ENCODE peak calls at places on chromosomes 13 and 19, in eight cellular contexts. One of them, this sample, is unnamed.

GRCh38 chr13:34044660-34045080 is 226.7 kb downstream of the RFC3 start:
- DNase-seq in activated naive CD4-positive, alpha-beta T cell treated with Interleukin-2 at 50 U/mL for 16 hours: no peak
- DNase-seq in posterior cingulate gyrus: no peak
- DNase-seq in breast epithelium: no peak
- DNase-seq in NCI-H1417: no peak
- DNase-seq in central memory CD4-positive, alpha-beta T cell: no peak
- DNase-seq in AG04450: peak
- DNase-seq in left cardiac atrium: no peak
- DNase-seq in this sample: no peak

GRCh38 chr13:27728271-27728670 is 64.0 kb upstream of the GSX1 start:
- DNase-seq in activated naive CD4-positive, alpha-beta T cell treated with Interleukin-2 at 50 U/mL for 16 hours: no peak
- DNase-seq in posterior cingulate gyrus: no peak
- DNase-seq in breast epithelium: no peak
- DNase-seq in NCI-H1417: no peak
- DNase-seq in central memory CD4-positive, alpha-beta T cell: no peak
- DNase-seq in AG04450: no peak
- DNase-seq in left cardiac atrium: no peak
- DNase-seq in this sample: no peak

GRCh38 chr19:29596885-29597525 is 9.1 kb upstream of the POP4 start:
- DNase-seq in activated naive CD4-positive, alpha-beta T cell treated with Interleukin-2 at 50 U/mL for 16 hours: no peak
- DNase-seq in posterior cingulate gyrus: no peak
- DNase-seq in breast epithelium: no peak
- DNase-seq in NCI-H1417: peak
- DNase-seq in central memory CD4-positive, alpha-beta T cell: no peak
- DNase-seq in AG04450: peak
- DNase-seq in left cardiac atrium: no peak
- DNase-seq in this sample: no peak

GRCh38 chr19:49363265-49364082 is at the start of gene DKKL1:
- DNase-seq in activated naive CD4-positive, alpha-beta T cell treated with Interleukin-2 at 50 U/mL for 16 hours: peak
- DNase-seq in posterior cingulate gyrus: no peak
- DNase-seq in breast epithelium: peak
- DNase-seq in NCI-H1417: no peak
- DNase-seq in central memory CD4-positive, alpha-beta T cell: peak
- DNase-seq in AG04450: peak
- DNase-seq in left cardiac atrium: peak
- DNase-seq in this sample: peak

GRCh38 chr19:15378529-15379082 is 981 bp downstream of the AKAP8 start:
- DNase-seq in activated naive CD4-positive, alpha-beta T cell treated with Interleukin-2 at 50 U/mL for 16 hours: peak
- DNase-seq in posterior cingulate gyrus: no peak
- DNase-seq in breast epithelium: no peak
- DNase-seq in NCI-H1417: peak
- DNase-seq in central memory CD4-positive, alpha-beta T cell: peak
- DNase-seq in AG04450: no peak
- DNase-seq in left cardiac atrium: no peak
- DNase-seq in this sample: peak

GRCh38 chr13:21022056-21022693 is 39.2 kb downstream of the LATS2 start:
- DNase-seq in activated naive CD4-positive, alpha-beta T cell treated with Interleukin-2 at 50 U/mL for 16 hours: no peak
- DNase-seq in posterior cingulate gyrus: no peak
- DNase-seq in breast epithelium: no peak
- DNase-seq in NCI-H1417: no peak
- DNase-seq in central memory CD4-positive, alpha-beta T cell: no peak
- DNase-seq in AG04450: no peak
- DNase-seq in left cardiac atrium: no peak
- DNase-seq in this sample: no peak

GRCh38 chr13:62309904-62310303 is 894.3 kb upstream of the PCDH20 start:
- DNase-seq in activated naive CD4-positive, alpha-beta T cell treated with Interleukin-2 at 50 U/mL for 16 hours: no peak
- DNase-seq in posterior cingulate gyrus: no peak
- DNase-seq in breast epithelium: no peak
- DNase-seq in NCI-H1417: peak
- DNase-seq in central memory CD4-positive, alpha-beta T cell: no peak
- DNase-seq in AG04450: no peak
- DNase-seq in left cardiac atrium: no peak
- DNase-seq in this sample: no peak

GRCh38 chr13:110650436-110650835 is 35.1 kb downstream of the NAXD start:
- DNase-seq in activated naive CD4-positive, alpha-beta T cell treated with Interleukin-2 at 50 U/mL for 16 hours: no peak
- DNase-seq in posterior cingulate gyrus: no peak
- DNase-seq in breast epithelium: no peak
- DNase-seq in NCI-H1417: no peak
- DNase-seq in central memory CD4-positive, alpha-beta T cell: no peak
- DNase-seq in AG04450: no peak
- DNase-seq in left cardiac atrium: peak
- DNase-seq in this sample: no peak

GRCh38 chr13:37106642-37107041 is 1.2 kb upstream of the CSNK1A1L start:
- DNase-seq in activated naive CD4-positive, alpha-beta T cell treated with Interleukin-2 at 50 U/mL for 16 hours: no peak
- DNase-seq in posterior cingulate gyrus: no peak
- DNase-seq in breast epithelium: no peak
- DNase-seq in NCI-H1417: no peak
- DNase-seq in central memory CD4-positive, alpha-beta T cell: no peak
- DNase-seq in AG04450: no peak
- DNase-seq in left cardiac atrium: no peak
- DNase-seq in this sample: no peak

GRCh38 chr13:52925775-52926285 is 77.4 kb upstream of the PCDH8 start:
- DNase-seq in activated naive CD4-positive, alpha-beta T cell treated with Interleukin-2 at 50 U/mL for 16 hours: no peak
- DNase-seq in posterior cingulate gyrus: no peak
- DNase-seq in breast epithelium: no peak
- DNase-seq in NCI-H1417: peak
- DNase-seq in central memory CD4-positive, alpha-beta T cell: no peak
- DNase-seq in AG04450: no peak
- DNase-seq in left cardiac atrium: peak
- DNase-seq in this sample: no peak

GRCh38 chr13:110809871-110810486 is 96.5 kb downstream of the ING1 start:
- DNase-seq in activated naive CD4-positive, alpha-beta T cell treated with Interleukin-2 at 50 U/mL for 16 hours: no peak
- DNase-seq in posterior cingulate gyrus: no peak
- DNase-seq in breast epithelium: no peak
- DNase-seq in NCI-H1417: no peak
- DNase-seq in central memory CD4-positive, alpha-beta T cell: no peak
- DNase-seq in AG04450: no peak
- DNase-seq in left cardiac atrium: no peak
- DNase-seq in this sample: no peak

GRCh38 chr13:113445791-113446487 is 7.3 kb downstream of the ADPRHL1 start:
- DNase-seq in activated naive CD4-positive, alpha-beta T cell treated with Interleukin-2 at 50 U/mL for 16 hours: no peak
- DNase-seq in posterior cingulate gyrus: no peak
- DNase-seq in breast epithelium: peak
- DNase-seq in NCI-H1417: peak
- DNase-seq in central memory CD4-positive, alpha-beta T cell: no peak
- DNase-seq in AG04450: no peak
- DNase-seq in left cardiac atrium: no peak
- DNase-seq in this sample: no peak

GRCh38 chr13:51298812-51299211 is 40.7 kb upstream of the SERPINE3 start:
- DNase-seq in activated naive CD4-positive, alpha-beta T cell treated with Interleukin-2 at 50 U/mL for 16 hours: no peak
- DNase-seq in posterior cingulate gyrus: no peak
- DNase-seq in breast epithelium: no peak
- DNase-seq in NCI-H1417: no peak
- DNase-seq in central memory CD4-positive, alpha-beta T cell: no peak
- DNase-seq in AG04450: no peak
- DNase-seq in left cardiac atrium: no peak
- DNase-seq in this sample: no peak

GRCh38 chr13:31477961-31478360 is 261.4 kb upstream of the RXFP2 start:
- DNase-seq in activated naive CD4-positive, alpha-beta T cell treated with Interleukin-2 at 50 U/mL for 16 hours: no peak
- DNase-seq in posterior cingulate gyrus: no peak
- DNase-seq in breast epithelium: no peak
- DNase-seq in NCI-H1417: no peak
- DNase-seq in central memory CD4-positive, alpha-beta T cell: no peak
- DNase-seq in AG04450: no peak
- DNase-seq in left cardiac atrium: no peak
- DNase-seq in this sample: no peak

GRCh38 chr13:110351636-110352420 is 44.7 kb downstream of the COL4A2 start:
- DNase-seq in activated naive CD4-positive, alpha-beta T cell treated with Interleukin-2 at 50 U/mL for 16 hours: no peak
- DNase-seq in posterior cingulate gyrus: no peak
- DNase-seq in breast epithelium: no peak
- DNase-seq in NCI-H1417: no peak
- DNase-seq in central memory CD4-positive, alpha-beta T cell: no peak
- DNase-seq in AG04450: no peak
- DNase-seq in left cardiac atrium: no peak
- DNase-seq in this sample: no peak

GRCh38 chr13:76016799-76017198 is 380.7 kb downstream of the LMO7 start:
- DNase-seq in activated naive CD4-positive, alpha-beta T cell treated with Interleukin-2 at 50 U/mL for 16 hours: no peak
- DNase-seq in posterior cingulate gyrus: no peak
- DNase-seq in breast epithelium: no peak
- DNase-seq in NCI-H1417: peak
- DNase-seq in central memory CD4-positive, alpha-beta T cell: no peak
- DNase-seq in AG04450: no peak
- DNase-seq in left cardiac atrium: no peak
- DNase-seq in this sample: peak

GRCh38 chr19:53969366-53969765 is 6.6 kb downstream of the CACNG8 start:
- DNase-seq in activated naive CD4-positive, alpha-beta T cell treated with Interleukin-2 at 50 U/mL for 16 hours: no peak
- DNase-seq in posterior cingulate gyrus: no peak
- DNase-seq in breast epithelium: no peak
- DNase-seq in NCI-H1417: no peak
- DNase-seq in central memory CD4-positive, alpha-beta T cell: no peak
- DNase-seq in AG04450: no peak
- DNase-seq in left cardiac atrium: no peak
- DNase-seq in this sample: no peak

GRCh38 chr13:37412271-37412683 is 186.3 kb downstream of the POSTN start:
- DNase-seq in activated naive CD4-positive, alpha-beta T cell treated with Interleukin-2 at 50 U/mL for 16 hours: no peak
- DNase-seq in posterior cingulate gyrus: no peak
- DNase-seq in breast epithelium: no peak
- DNase-seq in NCI-H1417: no peak
- DNase-seq in central memory CD4-positive, alpha-beta T cell: no peak
- DNase-seq in AG04450: peak
- DNase-seq in left cardiac atrium: no peak
- DNase-seq in this sample: no peak

GRCh38 chr13:50291611-50292010 is 276.4 kb downstream of the KCNRG start:
- DNase-seq in activated naive CD4-positive, alpha-beta T cell treated with Interleukin-2 at 50 U/mL for 16 hours: no peak
- DNase-seq in posterior cingulate gyrus: no peak
- DNase-seq in breast epithelium: no peak
- DNase-seq in NCI-H1417: no peak
- DNase-seq in central memory CD4-positive, alpha-beta T cell: no peak
- DNase-seq in AG04450: no peak
- DNase-seq in left cardiac atrium: no peak
- DNase-seq in this sample: no peak